ENCODE peak calls at places on chromosomes 12 and 14, in eight cellular contexts. Q is activated CD4-positive, alpha-beta T cell treated with anti-CD3 and anti-CD28 coated beads for 48 hours; E is esophagus muscularis mucosa; S is neural progenitor cell; U is foreskin fibroblast; V is left ventricle myocardium inferior; J is T-helper 22 cell; L is GM04504. M is an unnamed sample.
A peak's percentile ranks its signal among the peaks of the same experiment; 100 is the strongest.

GRCh38 chr12:94139816-94140215 is 8.6 kb upstream of the PLXNC1 start:
- DNase-seq in U (no peak), Q (no peak), J (no peak), L (no peak), V (no peak), S (no peak), E (no peak), M (no peak)

GRCh38 chr14:72574687-72575086 is 319.2 kb downstream of the DPF3 start:
- DNase-seq in L (no peak), U (no peak), Q (no peak), J (no peak), S (no peak), V (no peak), E (no peak), M (no peak)

GRCh38 chr12:27024291-27024690 is 1.9 kb downstream of the MED21 start:
- DNase-seq in Q (no peak), S (no peak), E (no peak), V (no peak), U (peak; percentile 46), J (no peak), L (no peak), M (no peak)

GRCh38 chr14:104445086-104445485 is 134.5 kb upstream of the C14orf180 start:
- DNase-seq in V (no peak), E (no peak), U (no peak), S (no peak), Q (no peak), J (no peak), L (no peak), M (no peak)

GRCh38 chr12:74897425-74898211 is 312.0 kb downstream of the KCNC2 start:
- DNase-seq in J (no peak), V (no peak), Q (no peak), S (no peak), L (no peak), U (no peak), E (no peak), M (no peak)

GRCh38 chr12:1927751-1928351 is 9.4 kb upstream of the CACNA2D4 start:
- DNase-seq in E (peak; percentile 87), V (peak; percentile 74), U (peak; percentile 16), L (no peak), J (no peak), S (no peak), Q (no peak), M (no peak)

GRCh38 chr12:54704187-54704586 is 56.0 kb upstream of the DCD start:
- DNase-seq in V (no peak), Q (no peak), J (no peak), S (no peak), E (no peak), U (no peak), L (no peak), M (no peak)

GRCh38 chr12:3084742-3085141 is 7.6 kb downstream of the TSPAN9 start:
- DNase-seq in V (peak; percentile 37), Q (no peak), S (peak; percentile 80), J (no peak), U (no peak), E (no peak), L (no peak), M (no peak)

GRCh38 chr14:77613207-77613606 is 3.2 kb downstream of the SPTLC2 start:
- DNase-seq in S (no peak), V (no peak), E (no peak), Q (no peak), L (no peak), U (no peak), J (no peak), M (no peak)

GRCh38 chr14:83779266-83779665 is 1750.7 kb upstream of the FLRT2 start:
- DNase-seq in L (peak; percentile 17), J (no peak), E (no peak), Q (no peak), U (peak; percentile 83), V (no peak), S (no peak), M (peak; percentile 74)

GRCh38 chr14:77139540-77140342 is 1.9 kb downstream of the ZDHHC22 start:
- DNase-seq in S (peak; percentile 90), U (peak; percentile 44), J (no peak), E (no peak), Q (peak; percentile 74), V (no peak), L (no peak), M (no peak)

GRCh38 chr14:32779845-32780244 is 158.8 kb upstream of the NPAS3 start:
- DNase-seq in U (peak; percentile 3), J (no peak), S (no peak), Q (no peak), E (no peak), L (no peak), V (no peak), M (no peak)

GRCh38 chr14:34554540-34555250 is 15.2 kb upstream of the EAPP start:
- DNase-seq in S (no peak), V (no peak), J (no peak), U (peak; percentile 58), E (no peak), L (no peak), Q (no peak), M (no peak)

GRCh38 chr12:17975239-17975638 is 114.8 kb downstream of the RERGL start:
- DNase-seq in V (no peak), U (no peak), J (no peak), Q (no peak), S (no peak), E (no peak), L (no peak), M (no peak)

GRCh38 chr14:64767215-64767964 is 63.2 kb downstream of the PLEKHG3 start:
- DNase-seq in U (no peak), S (no peak), Q (no peak), V (no peak), L (no peak), J (no peak), E (no peak), M (no peak)

GRCh38 chr12:109723311-109723791 is 9.7 kb downstream of the FAM222A start:
- DNase-seq in Q (no peak), E (no peak), V (peak; percentile 84), U (no peak), S (no peak), L (no peak), J (no peak), M (no peak)

GRCh38 chr14:69559581-69560011 is 15.1 kb downstream of the CCDC177 start:
- DNase-seq in L (no peak), S (peak; percentile 23), U (no peak), Q (no peak), J (no peak), V (no peak), E (no peak), M (no peak)

GRCh38 chr12:14773685-14774073 is 29.6 kb downstream of the WBP11 start:
- DNase-seq in L (no peak), E (no peak), V (no peak), J (no peak), U (no peak), Q (no peak), S (peak; percentile 73), M (no peak)

GRCh38 chr14:29529418-29529817 is 398.2 kb downstream of the PRKD1 start:
- DNase-seq in E (no peak), V (no peak), S (peak; percentile 37), Q (no peak), L (no peak), U (peak; percentile 18), J (no peak), M (no peak)

GRCh38 chr14:28381656-28382055 is 384.9 kb upstream of the FOXG1 start:
- DNase-seq in Q (no peak), V (no peak), J (no peak), S (no peak), U (peak; percentile 22), L (no peak), E (no peak), M (no peak)

GRCh38 chr14:23364604-23365352 is at the start of gene EFS:
- DNase-seq in L (no peak), S (peak; percentile 85), E (no peak), Q (no peak), U (peak; percentile 15), V (peak; percentile 69), J (no peak), M (no peak)

GRCh38 chr12:75528272-75528671 is 16.9 kb upstream of the KRR1 start:
- DNase-seq in S (no peak), Q (no peak), U (no peak), J (no peak), V (no peak), L (no peak), E (no peak), M (no peak)

GRCh38 chr12:2633825-2634200 is 161.0 kb upstream of the FKBP4 start:
- DNase-seq in Q (no peak), U (no peak), E (no peak), J (no peak), V (no peak), L (no peak), S (no peak), M (no peak)

GRCh38 chr12:125856899-125857298 is 791.7 kb downstream of the AACS start:
- DNase-seq in J (no peak), S (no peak), L (no peak), V (no peak), Q (no peak), E (no peak), U (no peak), M (no peak)

GRCh38 chr12:65524666-65525065 is 246.2 kb downstream of the MSRB3 start:
- DNase-seq in U (peak; percentile 77), V (no peak), J (no peak), L (peak; percentile 76), E (no peak), Q (no peak), S (no peak), M (peak; percentile 82)

GRCh38 chr12:53213348-53213747 is 6.3 kb upstream of the ITGB7 start:
- DNase-seq in U (peak; percentile 89), Q (peak; percentile 91), L (no peak), J (peak; percentile 57), V (peak; percentile 87), S (peak; percentile 91), E (no peak), M (peak; percentile 65)

GRCh38 chr12:128091101-128091795 is 175.7 kb upstream of the TMEM132C start:
- DNase-seq in V (no peak), E (no peak), U (no peak), Q (no peak), S (peak; percentile 73), J (no peak), L (no peak), M (no peak)

GRCh38 chr14:100103261-100104005 is 38.2 kb downstream of the EVL start:
- DNase-seq in Q (peak; percentile 61), S (no peak), J (no peak), E (no peak), V (peak; percentile 41), U (peak; percentile 29), L (no peak), M (no peak)

GRCh38 chr14:73741386-73741875 is 27.2 kb upstream of the PNMA1 start:
- DNase-seq in V (peak; percentile 79), L (no peak), Q (peak; percentile 80), S (peak; percentile 60), U (peak; percentile 86), E (no peak), J (peak; percentile 71), M (peak; percentile 55)

GRCh38 chr14:70096866-70097265 is 91.9 kb downstream of the SLC8A3 start:
- DNase-seq in J (no peak), U (peak; percentile 37), Q (no peak), L (no peak), S (peak; percentile 68), V (no peak), E (no peak), M (peak; percentile 22)

GRCh38 chr12:98559666-98560065 is 33.8 kb upstream of the SLC25A3 start:
- DNase-seq in U (no peak), J (no peak), E (no peak), V (no peak), Q (no peak), S (no peak), L (no peak), M (no peak)

GRCh38 chr12:122974892-122975789 is at the start of gene OGFOD2:
- DNase-seq in L (peak; percentile 80), V (peak; percentile 93), Q (peak; percentile 96), E (peak; percentile 98), S (peak; percentile 96), J (peak; percentile 89), U (peak; percentile 97), M (peak; percentile 85)

GRCh38 chr12:103855896-103856657 is 15.0 kb upstream of the NT5DC3 start:
- DNase-seq in U (peak; percentile 28), S (no peak), J (no peak), V (no peak), E (no peak), L (no peak), Q (no peak), M (no peak)

GRCh38 chr12:31324845-31325523 is 966 bp downstream of the SINHCAF start:
- DNase-seq in S (peak; percentile 72), E (peak; percentile 93), Q (peak; percentile 62), J (peak; percentile 2), V (peak; percentile 42), U (peak; percentile 80), L (no peak), M (peak; percentile 43)

M was measured in brain microvascular endothelial cell.